ENCODE peak calls at places on chromosomes 5 and 9, in six cellular contexts. A is heart left ventricle, O is PC-3, D is lower lobe of right lung, E is GM23338, B is small intestine. H is an unnamed sample.

GRCh38 chr5:118832974-118833373 is 155.4 kb downstream of the DTWD2 start:
- DNase-seq in D (no peak), E (no peak), A (no peak), O (no peak), B (no peak), H (no peak)

GRCh38 chr9:33942471-33943083 is 106.1 kb downstream of the UBAP2 start:
- DNase-seq in B (no peak), A (no peak), O (peak; percentile 71), D (no peak), E (no peak), H (no peak)

GRCh38 chr9:81083821-81084512 is 605.4 kb downstream of the TLE1 start:
- DNase-seq in E (no peak), D (no peak), A (no peak), B (no peak), O (peak; percentile 59), H (no peak)

GRCh38 chr9:95382433-95382832 is 64.9 kb upstream of the FANCC start:
- DNase-seq in A (no peak), D (no peak), B (no peak), O (peak; percentile 38), E (no peak), H (no peak)

GRCh38 chr9:136545065-136545965 is 533 bp downstream of the NOTCH1 start:
- DNase-seq in B (no peak), O (no peak), D (no peak), A (no peak), E (no peak), H (no peak)

GRCh38 chr5:143564417-143564816 is 160.9 kb upstream of the NR3C1 start:
- DNase-seq in B (no peak), A (no peak), O (no peak), D (no peak), E (no peak), H (no peak)

GRCh38 chr5:153321478-153321877 is 169.0 kb upstream of the GRIA1 start:
- DNase-seq in A (no peak), D (no peak), B (no peak), O (no peak), E (no peak), H (no peak)

GRCh38 chr5:93054424-93055165 is 526.4 kb downstream of the NR2F1-AS1 start:
- DNase-seq in A (no peak), O (no peak), E (no peak), B (no peak), D (no peak), H (no peak)

GRCh38 chr5:159208508-159209437 is 580 bp downstream of the RNF145 start:
- DNase-seq in E (peak; percentile 78), D (peak; percentile 65), O (no peak), A (peak; percentile 45), B (peak; percentile 17), H (no peak)

GRCh38 chr9:114166606-114167572 is 11.6 kb downstream of the COL27A1 start:
- DNase-seq in D (no peak), E (no peak), A (no peak), B (no peak), O (no peak), H (no peak)

DNA sequence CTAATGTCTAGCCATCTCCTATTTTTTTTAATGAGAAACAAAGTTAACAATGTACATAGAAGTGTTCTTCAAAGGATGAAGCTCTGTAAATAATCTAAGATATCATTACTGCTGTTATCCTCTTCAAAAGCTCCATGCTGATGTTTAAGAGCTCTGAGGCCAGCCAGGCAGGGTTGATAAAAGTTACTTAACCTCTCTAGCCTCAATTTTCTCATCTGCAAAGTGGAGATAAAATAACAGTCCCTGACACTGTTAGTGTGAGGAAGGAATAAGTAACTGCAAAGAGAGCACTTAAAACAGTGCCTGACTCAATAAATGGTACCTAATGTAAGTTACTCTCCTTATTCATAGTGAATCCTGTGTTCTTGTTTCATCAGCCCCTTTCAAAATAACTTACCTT is 60.1 kb downstream of the LHFPL2 start:
- DNase-seq in A (no peak), B (no peak), E (no peak), D (no peak), O (no peak), H (no peak)
- H3K27ac ChIP-seq in A (no peak overlapping the region), B (no peak overlapping the region), E (no peak overlapping the region), D (no peak overlapping the region), O (peak overlapping the region; percentile 90), H (peak overlapping the region; percentile 27)

GRCh38 chr5:73096239-73096575 is 24.2 kb upstream of the TMEM171 start:
- DNase-seq in B (no peak), E (no peak), O (no peak), A (no peak), D (no peak), H (no peak)
- H3K27me3 ChIP-seq in B (no peaks in the 10 kb centered on the region), E (no peaks in the 10 kb centered on the region), O (no peaks in the 10 kb centered on the region), A (no peaks in the 10 kb centered on the region), D (no peaks in the 10 kb centered on the region), H (no peaks in the 10 kb centered on the region)

DNA sequence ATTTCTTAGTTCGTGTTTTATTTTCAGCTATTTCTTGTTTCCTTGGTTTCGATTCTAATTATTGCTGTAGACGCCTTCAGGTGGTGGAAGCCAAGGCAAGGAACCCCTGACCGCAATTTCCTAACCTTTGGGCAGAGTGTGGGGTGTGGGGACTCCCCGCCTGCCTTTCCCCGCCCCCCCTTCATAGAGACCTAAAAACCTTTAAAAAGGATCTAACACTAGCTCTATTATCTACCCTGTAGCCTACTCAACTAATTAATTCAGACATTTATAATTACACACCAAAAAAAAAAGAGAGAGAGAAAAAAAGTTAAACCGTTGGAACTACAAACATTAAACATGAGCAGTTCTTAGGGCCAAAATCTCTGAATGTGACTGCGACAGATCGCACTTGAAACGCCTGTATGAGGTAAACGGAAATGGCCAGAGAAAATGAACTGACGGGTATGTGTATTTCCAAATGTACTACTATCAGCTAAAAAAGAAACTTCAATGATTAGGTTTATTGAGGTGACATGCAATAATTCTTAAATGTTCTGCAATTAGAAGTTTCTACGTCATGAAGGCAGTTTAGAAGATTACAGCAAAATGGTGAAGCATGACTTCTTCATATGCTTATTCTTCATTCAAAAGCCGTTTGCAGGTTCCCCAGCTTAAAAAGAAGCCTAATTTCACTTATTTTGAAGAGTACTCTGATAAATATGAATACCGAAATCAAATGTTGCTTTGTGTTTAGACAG is 19.0 kb upstream of the FER start:
- DNase-seq in O (no peak), B (no peak), A (peak; percentile 10), E (peak; percentile 5), D (no peak), H (no peak)
- H3K27ac ChIP-seq in O (peak overlapping the region; percentile 49), B (peak overlapping the region; percentile 98), A (peak overlapping the region; percentile 95), E (peak overlapping the region; percentile 70), D (peak overlapping the region; percentile 98), H (peak overlapping the region; percentile 96)

DNA sequence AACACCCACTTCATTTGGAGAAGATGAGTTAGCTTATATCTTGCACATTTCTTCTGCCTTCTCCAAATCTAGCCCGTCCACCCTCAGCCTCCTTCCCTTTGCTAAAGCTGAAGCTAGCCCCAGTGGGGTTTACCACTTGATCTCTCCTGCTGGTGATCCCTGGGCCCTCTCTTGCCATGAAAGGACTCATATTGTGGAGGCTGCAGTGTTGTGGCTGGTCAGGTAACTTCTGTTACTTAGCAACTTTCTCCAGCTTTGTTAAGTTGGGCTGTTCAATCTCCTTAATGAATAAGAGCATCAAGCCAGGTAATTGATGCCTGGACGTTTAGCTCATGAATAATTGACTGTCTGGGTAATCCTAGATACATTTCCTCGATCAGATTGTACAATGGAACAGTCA is 11.2 kb upstream of the POU4F3 start:
- DNase-seq in O (no peak), D (no peak), B (no peak), A (no peak), E (no peak), H (no peak)
- H3K27me3 ChIP-seq in O (peaks cover 16% of the 10 kb centered on the region), D (peaks cover 5% of the 10 kb centered on the region), B (peaks cover 6% of the 10 kb centered on the region), A (no peaks in the 10 kb centered on the region), E (peaks cover 36% of the 10 kb centered on the region), H (no peaks in the 10 kb centered on the region)

GRCh38 chr9:128455849-128456612 is at the start of gene ODF2:
- DNase-seq in A (peak; percentile 99), B (peak; percentile 97), D (peak; percentile 98), E (peak; percentile 99), O (peak; percentile 92), H (peak; percentile 96)

GRCh38 chr9:128457207-128457606 is 1.4 kb downstream of the ODF2 start:
- DNase-seq in D (no peak), O (no peak), B (no peak), A (no peak), E (peak; percentile 57), H (no peak)

GRCh38 chr9:128456613-128457061 is 831 bp downstream of the ODF2 start:
- DNase-seq in D (peak; percentile 78), B (peak; percentile 66), O (peak; percentile 59), A (peak; percentile 74), E (peak; percentile 89), H (peak; percentile 71)

GRCh38 chr9:128459011-128459410 is 3.2 kb downstream of the ODF2 start:
- DNase-seq in B (no peak), O (no peak), D (no peak), A (peak; percentile 49), E (no peak), H (no peak)

GRCh38 chr9:128454991-128455390 is 815 bp upstream of the ODF2 start:
- DNase-seq in B (no peak), E (no peak), A (no peak), D (no peak), O (no peak), H (no peak)
- H3K27ac ChIP-seq in B (no peak overlapping the region), E (no peak overlapping the region), A (no peak overlapping the region), D (no peak overlapping the region), O (no peak overlapping the region), H (peak overlapping the region; percentile 88)

GRCh38 chr9:75709698-75710097 is 180.8 kb upstream of the PCSK5 start:
- DNase-seq in O (no peak), B (no peak), A (no peak), E (no peak), D (no peak), H (no peak)

GRCh38 chr9:75715360-75715759 is 175.1 kb upstream of the PCSK5 start:
- DNase-seq in B (no peak), A (no peak), O (no peak), E (no peak), D (no peak), H (no peak)

GRCh38 chr9:75712690-75713089 is 177.8 kb upstream of the PCSK5 start:
- DNase-seq in D (no peak), A (peak; percentile 15), E (no peak), O (no peak), B (no peak), H (no peak)

GRCh38 chr9:75713373-75713772 is 177.1 kb upstream of the PCSK5 start:
- DNase-seq in O (no peak), D (no peak), A (no peak), B (no peak), E (no peak), H (no peak)
- H3K27me3 ChIP-seq in O (no peaks in the 10 kb centered on the region), D (no peaks in the 10 kb centered on the region), A (no peaks in the 10 kb centered on the region), B (no peaks in the 10 kb centered on the region), E (no peaks in the 10 kb centered on the region), H (no peaks in the 10 kb centered on the region)

GRCh38 chr9:107638496-107638895 is 148.9 kb upstream of the KLF4 start:
- DNase-seq in E (no peak), A (no peak), O (no peak), D (no peak), B (no peak), H (no peak)
- H3K27ac ChIP-seq in E (no peak overlapping the region), A (peak overlapping the region; percentile 95), O (no peak overlapping the region), D (peak overlapping the region; percentile 96), B (peak overlapping the region; percentile 93), H (peak overlapping the region; percentile 96)